ENCODE peak calls at places on chromosome 9, in ten cellular contexts. R is ecto neural progenitor cell; V is NCI-H2171; G is DMS153; T is A172; X is PC-3; Q is tibial nerve; F is tibial artery; B is epithelial cell of prostate; A is CD4-positive, alpha-beta T cell. L is an unnamed sample.
A peak's percentile ranks its signal among the peaks of the same experiment; 100 is the strongest.

GRCh38 chr9:35733109-35733541 is 659 bp downstream of the CREB3 start:
- DNase-seq in R (peak; percentile 61), A (no peak), F (no peak), X (peak; percentile 68), V (no peak), Q (no peak), T (peak; percentile 63), B (peak; percentile 65), G (no peak), L (no peak)

GRCh38 chr9:21477466-21477865 is 4.6 kb downstream of the IFNE start:
- DNase-seq in F (no peak), Q (no peak), B (no peak), R (no peak), V (no peak), G (no peak), X (no peak), A (no peak), T (no peak), L (no peak)

GRCh38 chr9:83013867-83014605 is 48.9 kb downstream of the RASEF start:
- DNase-seq in B (no peak), X (peak; percentile 11), T (peak; percentile 35), R (no peak), G (no peak), Q (no peak), V (no peak), F (no peak), A (no peak), L (no peak)

GRCh38 chr9:135215571-135216161 is 128.2 kb downstream of the OLFM1 start:
- DNase-seq in V (no peak), B (no peak), X (peak; percentile 1), T (peak; percentile 57), G (no peak), R (no peak), Q (no peak), F (no peak), A (no peak), L (peak; percentile 52)

GRCh38 chr9:15831384-15831783 is 278.5 kb downstream of the CCDC171 start:
- DNase-seq in T (no peak), X (no peak), F (no peak), Q (no peak), R (no peak), B (no peak), G (no peak), V (no peak), A (no peak), L (no peak)

GRCh38 chr9:92714787-92715487 is 45.0 kb upstream of the IPPK start:
- DNase-seq in F (no peak), R (no peak), T (no peak), B (no peak), G (no peak), A (no peak), V (no peak), X (no peak), Q (no peak), L (peak; percentile 63)

GRCh38 chr9:124427281-124427680 is 12.0 kb upstream of the PSMB7 start:
- DNase-seq in F (no peak), X (no peak), B (no peak), R (no peak), Q (no peak), V (no peak), G (no peak), A (no peak), T (no peak), L (no peak)

GRCh38 chr9:124694394-124695279 is 76.5 kb downstream of the NR6A1 start:
- DNase-seq in V (no peak), G (no peak), X (no peak), Q (no peak), F (no peak), A (no peak), B (no peak), T (peak; percentile 33), R (no peak), L (no peak)

GRCh38 chr9:132249123-132249522 is 87.3 kb downstream of the NTNG2 start:
- DNase-seq in V (peak; percentile 53), T (no peak), R (no peak), G (peak; percentile 39), A (no peak), B (no peak), X (peak; percentile 17), Q (no peak), F (no peak), L (no peak)

GRCh38 chr9:76744336-76744735 is 19.9 kb upstream of the PCA3 start:
- DNase-seq in A (no peak), F (no peak), T (no peak), B (no peak), R (no peak), G (no peak), Q (no peak), X (no peak), V (no peak), L (no peak)